ENCODE peak calls at places on chromosomes 6 and 20, in five cellular contexts. Z is K562, S is GM12878, J is HepG2, P is SK-N-SH. K is an unnamed sample.

GRCh38 chr6:36244641-36245280 is 25.1 kb upstream of the PNPLA1 start:
- DNase-seq in Z (no peak), S (no peak), J (peak; percentile 88), P (no peak), K (peak; percentile 36)

GRCh38 chr6:118202517-118202916 is 295.5 kb downstream of the SLC35F1 start:
- DNase-seq in Z (no peak), S (no peak), J (no peak), P (no peak), K (no peak)

GRCh38 chr6:160321729-160322505 is 26.3 kb upstream of the SLC22A3 start:
- DNase-seq in Z (no peak), S (no peak), J (no peak), P (no peak), K (no peak)

GRCh38 chr6:35906499-35906846 is 14.4 kb downstream of the SRPK1 start:
- DNase-seq in Z (no peak), S (no peak), J (no peak), P (no peak), K (peak; percentile 42)

GRCh38 chr6:27138837-27139752 is 108.4 kb upstream of the PRSS16 start:
- DNase-seq in Z (peak; percentile 95), S (peak; percentile 95), J (no peak), P (peak; percentile 77), K (peak; percentile 60)

GRCh38 chr20:32164984-32165735 is 42.4 kb downstream of the PLAGL2 start:
- DNase-seq in Z (no peak), S (no peak), J (no peak), P (no peak), K (peak; percentile 10)

GRCh38 chr6:127516676-127517273 is 2.4 kb downstream of the MTCL3 start:
- DNase-seq in Z (peak; percentile 25), S (no peak), J (peak; percentile 23), P (peak; percentile 71), K (peak; percentile 57)

GRCh38 chr20:6178537-6178936 is 55.7 kb upstream of the FERMT1 start:
- DNase-seq in Z (peak; percentile 3), S (no peak), J (peak; percentile 39), P (peak; percentile 28), K (peak; percentile 51)

GRCh38 chr6:1094306-1094705 is 217.6 kb upstream of the FOXQ1 start:
- DNase-seq in Z (no peak), S (no peak), J (no peak), P (no peak), K (peak; percentile 79)

GRCh38 chr6:10522929-10523573 is 1.9 kb downstream of the GCNT2 start:
- DNase-seq in Z (peak; percentile 35), S (no peak), J (peak; percentile 80), P (no peak), K (no peak)

GRCh38 chr6:27237089-27237723 is 10.3 kb upstream of the PRSS16 start:
- DNase-seq in Z (peak; percentile 91), S (no peak), J (peak; percentile 27), P (no peak), K (peak; percentile 77)

GRCh38 chr20:2873747-2874041 is 413 bp downstream of the PTPRA start:
- DNase-seq in Z (no peak), S (no peak), J (peak; percentile 55), P (peak; percentile 88), K (peak; percentile 28)

GRCh38 chr6:119148102-119148824 is 69.8 kb upstream of the FAM184A start:
- DNase-seq in Z (peak; percentile 71), S (no peak), J (peak; percentile 79), P (peak; percentile 66), K (peak; percentile 83)

GRCh38 chr6:108127826-108128225 is 38.0 kb upstream of the NR2E1 start:
- DNase-seq in Z (no peak), S (no peak), J (peak; percentile 81), P (no peak), K (no peak)

GRCh38 chr6:1182722-1183521 is 129.0 kb upstream of the FOXQ1 start:
- DNase-seq in Z (no peak), S (no peak), J (peak; percentile 74), P (no peak), K (no peak)

GRCh38 chr6:109961666-109962065 is 16.4 kb upstream of the GPR6 start:
- DNase-seq in Z (no peak), S (no peak), J (no peak), P (no peak), K (no peak)

GRCh38 chr20:46174469-46175126 is 56.5 kb downstream of the CD40 start:
- DNase-seq in Z (peak; percentile 79), S (no peak), J (peak; percentile 57), P (peak; percentile 95), K (peak; percentile 22)
- H2AFZ ChIP-seq in Z (no peak overlapping the region), S (no peak overlapping the region), J (no peak overlapping the region), P (no peak overlapping the region), K (peak overlapping the region; percentile 54)

GRCh38 chr6:132764370-132764769 is 6.7 kb upstream of the VNN2 start:
- DNase-seq in Z (no peak), S (no peak), J (no peak), P (no peak), K (peak; percentile 83)

GRCh38 chr6:132760256-132760655 is 2.6 kb upstream of the VNN2 start:
- DNase-seq in Z (no peak), S (no peak), J (no peak), P (no peak), K (no peak)

GRCh38 chr6:132758689-132759088 is 985 bp upstream of the VNN2 start:
- DNase-seq in Z (no peak), S (no peak), J (no peak), P (no peak), K (no peak)

GRCh38 chr6:132765560-132765959 is 7.9 kb upstream of the VNN2 start:
- DNase-seq in Z (no peak), S (no peak), J (no peak), P (no peak), K (no peak)

GRCh38 chr6:132763269-132763668 is 5.6 kb upstream of the VNN2 start:
- DNase-seq in Z (peak; percentile 21), S (peak; percentile 32), J (no peak), P (no peak), K (no peak)
- TF ChIP-seq USF2 in Z (no peak), S (no peak), J (no peak), P (no peak), K (no peak)

DNA sequence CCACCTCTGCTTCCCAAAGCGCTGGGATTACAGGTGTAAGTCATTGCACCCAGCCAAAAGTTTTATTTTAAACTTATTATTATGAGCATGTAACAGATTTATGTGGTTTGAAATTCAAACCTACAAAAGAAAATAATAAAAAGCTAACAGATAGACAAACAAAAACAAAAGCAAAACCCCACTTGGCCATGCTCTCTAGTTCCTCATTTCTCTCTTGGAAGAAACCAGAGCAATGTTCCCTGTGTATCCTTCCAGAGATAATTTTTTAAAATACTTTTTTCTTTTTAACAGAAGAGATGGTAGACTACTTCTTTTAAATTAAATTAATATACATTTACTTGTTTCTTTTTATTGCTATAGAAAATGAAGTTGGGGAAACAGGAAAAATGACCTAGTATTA is 28.0 kb upstream of the SLC17A3 start:
- DNase-seq in Z (no peak), S (no peak), J (no peak), P (no peak), K (no peak)
- H2AFZ ChIP-seq in Z (no peak overlapping the region), S (no peak overlapping the region), J (no peak overlapping the region), P (no peak overlapping the region), K (no peak overlapping the region)

DNA sequence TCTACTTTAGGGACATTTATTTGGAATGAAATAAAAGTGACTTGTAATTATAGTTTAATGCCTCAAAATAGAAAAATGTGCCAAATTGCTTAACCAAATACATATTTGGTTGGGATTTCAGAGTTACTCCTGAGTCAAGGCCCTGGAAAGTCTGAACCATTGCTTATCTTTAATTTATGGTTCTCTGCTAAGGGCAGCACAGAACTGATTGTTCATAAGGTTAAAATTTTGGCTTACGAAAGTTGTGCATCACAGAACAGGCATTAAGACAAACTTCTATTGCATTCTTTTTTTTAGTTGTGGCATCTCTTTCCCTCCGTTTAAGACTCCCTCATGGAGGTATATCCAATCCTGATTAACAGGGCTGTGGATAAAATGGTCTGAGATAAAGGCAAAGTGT is 92.2 kb upstream of the TENT5A start:
- DNase-seq in Z (no peak), S (no peak), J (no peak), P (no peak), K (peak; percentile 24)
- TF ChIP-seq USF2 in Z (no peak), S (no peak), J (no peak), P (no peak), K (no peak)

GRCh38 chr6:134216304-134217029 is 101.4 kb downstream of the SGK1 start:
- DNase-seq in Z (peak; percentile 48), S (no peak), J (no peak), P (no peak), K (no peak)
- H2AFZ ChIP-seq in Z (peak overlapping the region; percentile 76), S (no peak overlapping the region), J (peak overlapping the region; percentile 18), P (no peak overlapping the region), K (peak overlapping the region; percentile 67)

DNA sequence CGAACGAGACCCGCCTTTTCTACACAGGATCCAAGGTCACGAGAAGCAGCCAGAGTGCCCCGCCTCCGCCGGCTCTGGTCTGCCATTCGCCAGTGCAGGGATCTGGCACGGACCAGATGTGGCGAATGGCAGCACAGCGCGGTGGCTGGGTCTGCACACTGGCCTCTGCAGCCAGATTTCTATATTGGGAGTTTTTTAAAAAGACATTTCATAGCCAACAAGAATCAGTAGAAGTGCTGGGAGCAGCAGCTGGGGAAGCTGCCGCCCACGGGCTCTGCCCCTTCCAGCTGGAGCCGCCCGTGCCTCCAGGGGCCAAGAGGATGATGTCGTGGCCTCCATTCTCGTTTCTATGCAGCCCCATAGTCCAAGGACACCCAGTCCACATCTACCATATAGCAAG is 333.5 kb downstream of the ZFAND3 start:
- DNase-seq in Z (no peak), S (no peak), J (no peak), P (no peak), K (no peak)
- TF ChIP-seq USF2 in Z (no peak), S (no peak), J (no peak), P (no peak), K (no peak)

K was measured in IMR-90.